ENCODE peak calls at places on chromosomes 3 and 15, in four cellular contexts. N is GM12878, L is HepG2, P is upper lobe of left lung. F is an unnamed sample.

GRCh38 chr3:192366916-192367315 is 360.4 kb downstream of the FGF12 start:
- ATAC-seq in N (no peak), L (no peak), P (no peak), F (no peak)

GRCh38 chr15:46088486-46089437 is 453.9 kb downstream of the SQOR start:
- ATAC-seq in N (no peak), L (no peak), P (no peak), F (no peak)

GRCh38 chr3:151216641-151217040 is 13.6 kb upstream of the GPR171 start:
- ATAC-seq in N (no peak), L (no peak), P (no peak), F (no peak)

GRCh38 chr3:152121292-152121654 is 147.5 kb upstream of the MBNL1 start:
- ATAC-seq in N (no peak), L (no peak), P (peak), F (no peak)

GRCh38 chr3:180898572-180898971 is 13.9 kb upstream of the FXR1 start:
- ATAC-seq in N (no peak), L (no peak), P (no peak), F (no peak)

GRCh38 chr3:29385056-29385455 is 104.2 kb downstream of the RBMS3 start:
- ATAC-seq in N (no peak), L (no peak), P (peak), F (no peak)

GRCh38 chr3:114464548-114464947 is 170.7 kb downstream of the TIGIT start:
- ATAC-seq in N (peak), L (no peak), P (no peak), F (no peak)

GRCh38 chr15:100711479-100712130 is 109.2 kb downstream of the ASB7 start:
- ATAC-seq in N (no peak), L (no peak), P (no peak), F (no peak)

GRCh38 chr3:194481525-194482195 is 5.1 kb downstream of the ATP13A3 start:
- ATAC-seq in N (no peak), L (no peak), P (no peak), F (no peak)

GRCh38 chr3:24273491-24273890 is 221.2 kb downstream of the THRB start:
- ATAC-seq in N (no peak), L (peak), P (no peak), F (no peak)

GRCh38 chr3:24495334-24495994 is 814 bp upstream of the THRB start:
- ATAC-seq in N (no peak), L (peak), P (peak), F (peak)

GRCh38 chr3:184761120-184761841 is 49.4 kb upstream of the MAGEF1 start:
- ATAC-seq in N (no peak), L (no peak), P (no peak), F (no peak)

GRCh38 chr3:16516695-16517481 is 3.4 kb upstream of the RFTN1 start:
- ATAC-seq in N (peak), L (peak), P (no peak), F (peak)

GRCh38 chr3:63970596-63971468 is 52.5 kb downstream of the PSMD6 start:
- ATAC-seq in N (no peak), L (peak), P (peak), F (peak)

GRCh38 chr15:96354731-96355560 is 24.4 kb downstream of the NR2F2 start:
- ATAC-seq in N (peak), L (peak), P (peak), F (peak)

GRCh38 chr15:33154366-33155166 is 39.9 kb downstream of the FMN1 start:
- ATAC-seq in N (no peak), L (no peak), P (peak), F (peak)
- TF ChIP-seq EP300 in N (no peak), L (no peak), P (peak), F (no peak)

GRCh38 chr15:69092159-69092558 is 68.3 kb upstream of the GLCE start:
- ATAC-seq in N (peak), L (no peak), P (no peak), F (no peak)
- TF ChIP-seq POLR2AphosphoS5 in N (no peak), L (no peak), P (no peak), F (no peak)

DNA sequence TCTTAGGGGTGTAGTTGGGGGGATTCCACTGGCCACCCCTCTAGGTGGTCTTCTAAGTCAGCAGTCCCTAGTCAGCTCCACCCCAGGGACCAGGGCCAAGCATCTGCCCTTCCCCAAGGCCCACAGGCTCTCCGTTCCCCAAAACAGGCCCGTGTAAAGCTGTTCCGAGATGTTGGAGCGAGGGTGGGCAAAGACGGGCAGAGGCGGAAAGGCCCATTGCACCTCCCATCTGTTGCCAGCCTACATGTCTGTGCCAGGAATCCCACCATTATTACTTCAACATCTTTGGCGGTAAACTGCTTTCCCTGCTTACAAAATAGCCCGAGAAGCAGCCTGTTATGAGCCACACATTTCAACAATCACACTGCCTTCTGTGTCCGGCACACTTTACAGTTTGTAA is 1.9 kb upstream of the ATP2B2 start:
- ATAC-seq in N (no peak), L (no peak), P (no peak), F (no peak)
- H3K27ac ChIP-seq in N (no peak), L (peak), P (no peak), F (no peak)

DNA sequence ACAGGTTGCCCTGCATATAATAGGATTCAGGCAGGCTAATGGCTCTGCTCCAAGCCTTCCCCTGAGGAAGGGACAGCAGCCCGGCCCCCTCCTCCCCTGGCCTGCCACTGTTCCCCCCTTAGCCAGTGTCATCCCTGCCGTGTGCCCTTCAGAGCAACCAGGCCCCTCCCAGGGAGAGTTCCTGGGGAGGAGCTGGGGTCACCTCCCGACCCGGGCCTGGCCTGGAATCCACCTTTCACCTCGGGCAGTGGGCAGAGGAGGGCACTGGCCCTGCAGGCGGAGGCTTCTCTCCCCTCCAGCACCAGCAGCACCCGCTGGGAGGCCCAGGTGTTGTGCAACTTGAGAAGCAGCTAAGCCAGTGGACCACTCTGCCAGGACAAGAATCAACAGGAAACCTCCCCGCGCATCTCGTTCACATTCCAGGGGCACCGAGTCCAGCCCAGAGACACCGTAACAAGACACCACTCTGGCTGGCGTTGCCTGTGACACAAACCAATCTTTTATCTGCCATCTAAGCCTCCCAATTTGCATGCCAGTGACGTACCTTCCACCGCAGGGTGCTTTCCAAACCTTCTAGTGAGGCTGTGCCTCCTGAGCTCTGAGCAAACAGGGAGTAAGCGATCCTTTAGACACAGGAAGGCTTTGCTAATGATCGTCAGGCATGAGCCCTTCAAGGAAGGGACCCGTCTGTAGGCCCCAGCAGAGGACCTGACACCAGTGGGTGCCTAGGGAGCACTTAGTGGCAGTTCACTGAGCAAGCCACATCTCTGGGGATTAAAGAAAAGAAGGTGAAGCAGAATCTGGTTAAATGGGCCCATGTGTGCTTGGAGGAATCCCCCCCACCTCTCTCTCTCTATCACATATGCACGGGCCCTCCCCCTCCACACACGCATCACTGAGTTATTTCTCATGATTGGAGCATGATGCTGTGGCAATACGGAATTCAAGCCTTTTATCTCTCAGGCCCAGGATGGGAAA is 98.9 kb upstream of the TLE3 start:
- ATAC-seq in N (peak), L (peak), P (no peak), F (peak)
- TF ChIP-seq EP300 in N (peak), L (no peak), P (no peak), F (no peak)